ENCODE peak calls at places on chromosome 2, in five cellular contexts. One of them, this sample, is unnamed.

GRCh38 chr2:173545364-173545734 is 190.7 kb downstream of the CDCA7 start:
- DNase-seq in Peyer's patch: no peak
- DNase-seq in heart right ventricle: peak; percentile 60
- DNase-seq in GM23338: no peak
- DNase-seq in transverse colon: no peak
- DNase-seq in this sample: no peak

GRCh38 chr2:239225921-239226561 is 174.8 kb downstream of the HDAC4 start:
- DNase-seq in Peyer's patch: no peak
- DNase-seq in GM23338: no peak
- DNase-seq in heart right ventricle: no peak
- DNase-seq in transverse colon: no peak
- DNase-seq in this sample: no peak

GRCh38 chr2:51695531-51695930 is 663.6 kb upstream of the NRXN1 start:
- DNase-seq in Peyer's patch: no peak
- DNase-seq in transverse colon: no peak
- DNase-seq in GM23338: no peak
- DNase-seq in heart right ventricle: no peak
- DNase-seq in this sample: no peak

GRCh38 chr2:137772451-137772850 is 191.8 kb upstream of the HNMT start:
- DNase-seq in heart right ventricle: no peak
- DNase-seq in Peyer's patch: no peak
- DNase-seq in GM23338: no peak
- DNase-seq in transverse colon: no peak
- DNase-seq in this sample: no peak

GRCh38 chr2:206764673-206765241 is 371 bp downstream of the MDH1B start:
- DNase-seq in heart right ventricle: no peak
- DNase-seq in transverse colon: no peak
- DNase-seq in GM23338: peak; percentile 61
- DNase-seq in Peyer's patch: no peak
- DNase-seq in this sample: no peak

GRCh38 chr2:12895017-12895416 is 178.3 kb downstream of the TRIB2 start:
- DNase-seq in transverse colon: no peak
- DNase-seq in heart right ventricle: no peak
- DNase-seq in GM23338: no peak
- DNase-seq in Peyer's patch: no peak
- DNase-seq in this sample: no peak

GRCh38 chr2:197010200-197011020 is 83.9 kb upstream of the PGAP1 start:
- DNase-seq in Peyer's patch: no peak
- DNase-seq in heart right ventricle: no peak
- DNase-seq in transverse colon: no peak
- DNase-seq in GM23338: no peak
- DNase-seq in this sample: no peak

GRCh38 chr2:134154269-134154668 is 99.6 kb upstream of the MGAT5 start:
- DNase-seq in transverse colon: peak; percentile 37
- DNase-seq in GM23338: no peak
- DNase-seq in Peyer's patch: peak; percentile 82
- DNase-seq in heart right ventricle: no peak
- DNase-seq in this sample: no peak

GRCh38 chr2:241903121-241904010 is 33.8 kb downstream of the RTP5 start:
- DNase-seq in Peyer's patch: peak; percentile 40
- DNase-seq in heart right ventricle: no peak
- DNase-seq in transverse colon: no peak
- DNase-seq in GM23338: no peak
- DNase-seq in this sample: no peak

GRCh38 chr2:102792538-102793208 is 30.8 kb downstream of the TMEM182 start:
- DNase-seq in Peyer's patch: no peak
- DNase-seq in transverse colon: no peak
- DNase-seq in heart right ventricle: no peak
- DNase-seq in GM23338: peak; percentile 4
- DNase-seq in this sample: no peak

GRCh38 chr2:71611247-71611646 is 157.9 kb downstream of the DYSF start:
- DNase-seq in Peyer's patch: peak; percentile 14
- DNase-seq in heart right ventricle: no peak
- DNase-seq in transverse colon: no peak
- DNase-seq in GM23338: no peak
- DNase-seq in this sample: no peak

GRCh38 chr2:101223814-101224231 is 28.9 kb upstream of the CNOT11 start:
- DNase-seq in heart right ventricle: no peak
- DNase-seq in transverse colon: peak; percentile 51
- DNase-seq in Peyer's patch: peak; percentile 75
- DNase-seq in GM23338: no peak
- DNase-seq in this sample: no peak

GRCh38 chr2:188474316-188474715 is 182.6 kb downstream of the GULP1 start:
- DNase-seq in transverse colon: no peak
- DNase-seq in Peyer's patch: no peak
- DNase-seq in GM23338: no peak
- DNase-seq in heart right ventricle: no peak
- DNase-seq in this sample: no peak

GRCh38 chr2:160836755-160837154 is 323.5 kb upstream of the TANK start:
- DNase-seq in transverse colon: no peak
- DNase-seq in heart right ventricle: no peak
- DNase-seq in GM23338: no peak
- DNase-seq in Peyer's patch: no peak
- DNase-seq in this sample: no peak

GRCh38 chr2:45505138-45505537 is 105.9 kb downstream of the SRBD1 start:
- DNase-seq in Peyer's patch: no peak
- DNase-seq in transverse colon: no peak
- DNase-seq in heart right ventricle: no peak
- DNase-seq in GM23338: no peak
- DNase-seq in this sample: no peak

GRCh38 chr2:39730685-39731302 is 48.3 kb downstream of the THUMPD2 start:
- DNase-seq in Peyer's patch: no peak
- DNase-seq in heart right ventricle: no peak
- DNase-seq in GM23338: peak; percentile 75
- DNase-seq in transverse colon: no peak
- DNase-seq in this sample: no peak

GRCh38 chr2:116761864-116762263 is 1052.6 kb upstream of the DDX18 start:
- DNase-seq in heart right ventricle: no peak
- DNase-seq in GM23338: peak; percentile 53
- DNase-seq in transverse colon: no peak
- DNase-seq in Peyer's patch: no peak
- DNase-seq in this sample: no peak

GRCh38 chr2:240566203-240567136 is 1.8 kb upstream of the RNPEPL1 start:
- DNase-seq in Peyer's patch: peak; percentile 99
- DNase-seq in transverse colon: peak; percentile 98
- DNase-seq in heart right ventricle: peak; percentile 92
- DNase-seq in GM23338: peak; percentile 84
- DNase-seq in this sample: peak; percentile 95

GRCh38 chr2:159873136-159873728 is 75.2 kb upstream of the CD302 start:
- DNase-seq in GM23338: peak; percentile 34
- DNase-seq in heart right ventricle: no peak
- DNase-seq in transverse colon: no peak
- DNase-seq in Peyer's patch: no peak
- DNase-seq in this sample: no peak

GRCh38 chr2:74457549-74458131 is 598 bp upstream of the WBP1 start:
- DNase-seq in GM23338: peak; percentile 87
- DNase-seq in Peyer's patch: peak; percentile 93
- DNase-seq in transverse colon: peak; percentile 86
- DNase-seq in heart right ventricle: peak; percentile 63
- DNase-seq in this sample: peak; percentile 67

GRCh38 chr2:12325806-12326205 is 390.9 kb upstream of the TRIB2 start:
- DNase-seq in heart right ventricle: no peak
- DNase-seq in transverse colon: no peak
- DNase-seq in GM23338: no peak
- DNase-seq in Peyer's patch: no peak
- DNase-seq in this sample: no peak

GRCh38 chr2:206084468-206084869 is 1.5 kb downstream of the INO80D start:
- DNase-seq in GM23338: peak; percentile 91
- DNase-seq in heart right ventricle: peak; percentile 84
- DNase-seq in Peyer's patch: peak; percentile 69
- DNase-seq in transverse colon: peak; percentile 67
- DNase-seq in this sample: peak; percentile 53

GRCh38 chr2:20955277-20956026 is 88.4 kb downstream of the APOB start:
- DNase-seq in GM23338: no peak
- DNase-seq in heart right ventricle: no peak
- DNase-seq in Peyer's patch: no peak
- DNase-seq in transverse colon: no peak
- DNase-seq in this sample: no peak

GRCh38 chr2:15556311-15556930 is 4.7 kb downstream of the NBAS start:
- DNase-seq in heart right ventricle: no peak
- DNase-seq in transverse colon: no peak
- DNase-seq in Peyer's patch: no peak
- DNase-seq in GM23338: no peak
- DNase-seq in this sample: no peak

DNA sequence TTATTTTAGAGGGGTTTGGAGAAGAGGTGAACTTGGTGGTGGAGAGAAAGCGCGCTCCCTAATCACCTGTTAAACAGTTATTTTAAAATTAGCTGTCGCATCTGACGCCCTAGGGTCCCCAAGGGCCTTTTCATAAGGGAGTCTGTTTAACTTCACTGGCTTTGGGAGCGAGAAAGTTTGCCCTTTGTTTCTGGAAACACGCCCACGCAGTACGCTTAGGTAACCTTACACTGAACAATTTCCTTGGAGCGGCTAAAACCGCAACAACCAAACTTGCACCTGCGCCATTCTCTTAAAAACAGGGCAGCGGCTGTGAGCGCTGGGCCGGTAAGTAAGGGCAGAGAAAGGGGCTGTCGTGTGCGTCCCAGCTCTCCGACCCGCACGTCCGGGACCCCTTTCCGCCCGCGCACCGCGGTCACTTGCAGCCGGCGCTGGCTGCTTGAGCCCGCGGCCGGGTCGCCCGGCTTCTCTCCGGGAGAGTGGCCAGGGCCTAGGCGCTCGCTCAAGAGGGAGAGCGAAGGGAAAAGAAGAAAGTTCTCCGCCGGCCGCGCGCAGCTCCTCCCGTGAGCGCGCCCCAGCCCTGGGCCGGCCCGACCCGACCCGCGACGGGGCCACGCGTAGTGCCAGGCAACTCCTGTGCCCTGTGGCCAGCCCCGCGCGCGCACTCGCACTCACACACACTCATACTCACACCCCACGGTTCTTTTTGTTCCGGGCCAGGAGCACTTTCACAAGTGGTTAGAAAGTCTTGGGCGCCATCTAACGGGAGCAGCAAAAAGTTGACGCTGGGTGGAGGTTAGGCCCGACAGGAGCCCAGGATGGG is 19.2 kb downstream of the POU3F3 start:
- DNase-seq in Peyer's patch: peak; percentile 79
- DNase-seq in GM23338: peak; percentile 90
- DNase-seq in heart right ventricle: peak; percentile 70
- DNase-seq in transverse colon: peak; percentile 70
- DNase-seq in this sample: peak; percentile 29
- H3K4me3 ChIP-seq in Peyer's patch: peak overlapping the region; percentile 63
- H3K4me3 ChIP-seq in GM23338: peak overlapping the region; percentile 74
- H3K4me3 ChIP-seq in heart right ventricle: peak overlapping the region; percentile 46
- H3K4me3 ChIP-seq in transverse colon: peak overlapping the region; percentile 46
- H3K4me3 ChIP-seq in this sample: peak overlapping the region; percentile 72

GRCh38 chr2:157877761-157878400 is 1.8 kb upstream of the ACVR1 start:
- DNase-seq in heart right ventricle: no peak
- DNase-seq in transverse colon: no peak
- DNase-seq in Peyer's patch: no peak
- DNase-seq in GM23338: no peak
- DNase-seq in this sample: no peak

GRCh38 chr2:157875720-157876065 is 437 bp downstream of the ACVR1 start:
- DNase-seq in GM23338: peak; percentile 63
- DNase-seq in Peyer's patch: peak; percentile 75
- DNase-seq in heart right ventricle: peak; percentile 47
- DNase-seq in transverse colon: peak; percentile 71
- DNase-seq in this sample: peak; percentile 67

GRCh38 chr2:157876066-157876770 is at the start of gene ACVR1:
- DNase-seq in Peyer's patch: peak; percentile 97
- DNase-seq in GM23338: peak; percentile 97
- DNase-seq in heart right ventricle: peak; percentile 97
- DNase-seq in transverse colon: peak; percentile 95
- DNase-seq in this sample: peak; percentile 96

GRCh38 chr2:157874997-157875719 is 972 bp downstream of the ACVR1 start:
- DNase-seq in Peyer's patch: peak; percentile 66
- DNase-seq in transverse colon: peak; percentile 11
- DNase-seq in GM23338: peak; percentile 59
- DNase-seq in heart right ventricle: peak; percentile 51
- DNase-seq in this sample: peak; percentile 34

DNA sequence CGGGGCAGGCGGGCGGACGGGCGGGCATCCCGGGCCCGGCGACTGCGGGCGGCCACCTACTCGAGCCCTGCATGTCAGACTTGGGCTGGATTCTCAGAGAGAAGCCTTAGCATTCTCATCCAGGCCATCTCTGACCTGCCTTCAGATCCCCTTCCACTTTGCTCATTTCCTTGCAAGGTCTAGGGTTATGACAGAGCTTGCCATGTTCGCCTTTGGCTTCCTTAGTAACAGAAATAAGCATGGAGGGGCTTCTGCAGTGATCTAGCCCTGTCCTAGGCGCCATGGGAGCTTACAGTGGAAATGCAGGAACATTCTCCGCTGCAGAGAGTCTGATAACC is 610 bp upstream of the ACVR1 start:
- DNase-seq in Peyer's patch: no peak
- DNase-seq in transverse colon: no peak
- DNase-seq in heart right ventricle: no peak
- DNase-seq in GM23338: no peak
- DNase-seq in this sample: no peak
- TF ChIP-seq CTCF in Peyer's patch: no peak
- TF ChIP-seq CTCF in transverse colon: no peak
- TF ChIP-seq CTCF in heart right ventricle: no peak
- TF ChIP-seq CTCF in GM23338: no peak
- TF ChIP-seq CTCF in this sample: no peak

DNA sequence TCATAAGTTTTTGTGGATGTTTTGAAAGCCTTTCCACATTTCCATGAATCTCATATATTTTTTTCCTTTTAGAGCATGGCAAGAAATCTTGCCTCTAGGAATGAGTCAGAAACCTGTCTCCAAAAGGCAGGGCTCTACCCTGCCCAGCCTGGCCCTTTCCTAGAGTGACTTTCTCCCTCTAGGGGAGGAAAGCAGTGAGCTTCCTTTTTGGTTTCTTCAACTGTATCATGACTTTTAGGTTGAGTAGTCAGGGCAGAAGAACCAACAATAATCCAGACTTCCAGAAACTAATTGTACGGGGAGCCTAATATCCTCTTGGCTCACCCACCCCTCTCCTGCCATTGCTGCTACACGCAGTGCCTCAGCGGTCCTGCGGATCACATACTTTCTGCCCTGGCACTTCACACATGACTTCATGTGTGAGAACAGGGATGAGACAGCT is 300.3 kb downstream of the AGPS start:
- DNase-seq in transverse colon: no peak
- DNase-seq in Peyer's patch: no peak
- DNase-seq in GM23338: peak; percentile 42
- DNase-seq in heart right ventricle: no peak
- DNase-seq in this sample: no peak
- H3K27ac ChIP-seq in transverse colon: peak overlapping the region; percentile 3
- H3K27ac ChIP-seq in Peyer's patch: no peak overlapping the region
- H3K27ac ChIP-seq in GM23338: no peak overlapping the region
- H3K27ac ChIP-seq in heart right ventricle: no peak overlapping the region
- H3K27ac ChIP-seq in this sample: no peak overlapping the region

GRCh38 chr2:231934441-231935206 is 8.4 kb upstream of the NPPC start:
- DNase-seq in Peyer's patch: peak; percentile 24
- DNase-seq in GM23338: no peak
- DNase-seq in transverse colon: no peak
- DNase-seq in heart right ventricle: no peak
- DNase-seq in this sample: no peak

GRCh38 chr2:231932985-231933915 is 7.1 kb upstream of the NPPC start:
- DNase-seq in Peyer's patch: peak; percentile 32
- DNase-seq in heart right ventricle: no peak
- DNase-seq in GM23338: no peak
- DNase-seq in transverse colon: no peak
- DNase-seq in this sample: no peak

GRCh38 chr2:231935207-231935524 is 9.0 kb upstream of the NPPC start:
- DNase-seq in transverse colon: no peak
- DNase-seq in heart right ventricle: no peak
- DNase-seq in GM23338: no peak
- DNase-seq in Peyer's patch: no peak
- DNase-seq in this sample: peak; percentile 27

GRCh38 chr2:231932711-231932970 is 6.4 kb upstream of the NPPC start:
- DNase-seq in heart right ventricle: no peak
- DNase-seq in Peyer's patch: peak; percentile 17
- DNase-seq in GM23338: no peak
- DNase-seq in transverse colon: no peak
- DNase-seq in this sample: no peak

GRCh38 chr2:231933916-231934401 is 7.8 kb upstream of the NPPC start:
- DNase-seq in heart right ventricle: peak; percentile 77
- DNase-seq in GM23338: no peak
- DNase-seq in Peyer's patch: peak; percentile 41
- DNase-seq in transverse colon: no peak
- DNase-seq in this sample: peak; percentile 76
- H3K4me3 ChIP-seq in heart right ventricle: no peak overlapping the region
- H3K4me3 ChIP-seq in GM23338: no peak overlapping the region
- H3K4me3 ChIP-seq in Peyer's patch: no peak overlapping the region
- H3K4me3 ChIP-seq in transverse colon: no peak overlapping the region
- H3K4me3 ChIP-seq in this sample: no peak overlapping the region

This sample was measured in left ventricle myocardium inferior.